ENCODE peak calls at places on chromosomes 11 and 22, in five cellular contexts. M is GM23338, J is HCT116, U is HL-60, D is SK-N-SH. X is an unnamed sample.

GRCh38 chr11:124194696-124195418 is 11.7 kb downstream of the OR10D3 start:
- DNase-seq in J (peak), M (peak), U (peak), D (peak), X (peak)

GRCh38 chr22:40449676-40450035 is 79.3 kb downstream of the SGSM3 start:
- DNase-seq in U (no peak), D (no peak), J (no peak), M (no peak), X (no peak)

GRCh38 chr11:113895367-113896155 is 9.0 kb upstream of the HTR3B start:
- DNase-seq in M (peak), D (no peak), U (no peak), J (no peak), X (no peak)

GRCh38 chr11:270451-271208 is 7.6 kb upstream of the NLRP6 start:
- DNase-seq in M (no peak), U (no peak), D (no peak), J (no peak), X (no peak)

GRCh38 chr22:39990688-39991087 is 4.1 kb upstream of the FAM83F start:
- DNase-seq in D (no peak), U (no peak), J (no peak), M (no peak), X (no peak)

GRCh38 chr11:120563698-120564572 is 52.4 kb downstream of the GRIK4 start:
- DNase-seq in D (no peak), M (peak), J (no peak), U (no peak), X (no peak)

GRCh38 chr11:114169321-114169749 is 109.8 kb downstream of the ZBTB16 start:
- DNase-seq in M (no peak), J (no peak), D (no peak), U (no peak), X (no peak)

GRCh38 chr11:6889835-6890234 is 2.5 kb downstream of the OR2D2 start:
- DNase-seq in M (no peak), D (no peak), J (no peak), U (no peak), X (no peak)

GRCh38 chr22:23256986-23257888 is 76.9 kb downstream of the BCR start:
- DNase-seq in M (no peak), J (no peak), U (no peak), D (no peak), X (no peak)

GRCh38 chr22:30491381-30491780 is 14.1 kb downstream of the SEC14L4 start:
- DNase-seq in J (no peak), D (no peak), M (no peak), U (no peak), X (no peak)

GRCh38 chr11:1836011-1836945 is 1.5 kb downstream of the SYT8 start:
- DNase-seq in U (no peak), M (no peak), D (no peak), J (no peak), X (no peak)

GRCh38 chr22:44828193-44828592 is 75.8 kb downstream of the ARHGAP8 start:
- DNase-seq in U (peak), M (peak), J (no peak), D (peak), X (no peak)

GRCh38 chr11:3227568-3228444 is 4.4 kb downstream of the MRGPRE start:
- DNase-seq in U (peak), J (no peak), M (no peak), D (peak), X (no peak)

GRCh38 chr11:28939381-28939780 is 831.2 kb downstream of the METTL15 start:
- DNase-seq in J (no peak), M (no peak), D (no peak), U (no peak), X (no peak)

GRCh38 chr11:32332990-32333334 is 102.4 kb downstream of the WT1 start:
- DNase-seq in J (no peak), M (no peak), D (no peak), U (no peak), X (no peak)

GRCh38 chr11:2929880-2930704 is 872 bp upstream of the PHLDA2 start:
- DNase-seq in J (peak), M (peak), U (peak), D (peak), X (no peak)

GRCh38 chr11:123740787-123741158 is 687 bp downstream of the ZNF202 start:
- DNase-seq in J (no peak), U (no peak), D (no peak), M (no peak), X (no peak)

GRCh38 chr11:73221451-73221850 is 3.4 kb downstream of the P2RY2 start:
- DNase-seq in D (no peak), U (no peak), M (no peak), J (no peak), X (no peak)

GRCh38 chr11:14519692-14520085 is 497 bp downstream of the PSMA1 start:
- DNase-seq in M (no peak), D (no peak), U (peak), J (no peak), X (no peak)

GRCh38 chr11:115325523-115325922 is 178.7 kb downstream of the CADM1 start:
- DNase-seq in M (no peak), J (no peak), U (no peak), D (no peak), X (no peak)

GRCh38 chr11:87803748-87804147 is 371.5 kb downstream of the RAB38 start:
- DNase-seq in J (no peak), D (no peak), M (no peak), U (no peak), X (no peak)

GRCh38 chr22:42368379-42369249 is 63.6 kb downstream of the NFAM1 start:
- DNase-seq in M (peak), D (no peak), J (no peak), U (peak), X (no peak)

GRCh38 chr11:123166095-123166559 is 28.9 kb downstream of the CLMP start:
- DNase-seq in J (no peak), M (peak), U (no peak), D (peak), X (no peak)

GRCh38 chr11:72685560-72686480 is 11.6 kb upstream of the PDE2A start:
- DNase-seq in D (peak), U (no peak), M (no peak), J (no peak), X (no peak)

GRCh38 chr22:37501610-37502341 is 15.6 kb upstream of the MFNG start:
- DNase-seq in M (no peak), D (no peak), J (no peak), U (no peak), X (no peak)

GRCh38 chr11:100830295-100830694 is 143.2 kb downstream of the ARHGAP42 start:
- DNase-seq in J (no peak), D (no peak), U (no peak), M (no peak), X (no peak)

GRCh38 chr11:131668867-131669780 is 298.7 kb downstream of the NTM start:
- DNase-seq in J (peak), D (peak), U (peak), M (peak), X (no peak)

GRCh38 chr11:120550007-120550406 is 38.5 kb downstream of the GRIK4 start:
- DNase-seq in M (no peak), J (no peak), U (no peak), D (no peak), X (no peak)

GRCh38 chr22:31102441-31103081 is 4.8 kb downstream of the SELENOM start:
- DNase-seq in D (no peak), M (no peak), J (no peak), U (no peak), X (no peak)

GRCh38 chr11:15770798-15771414 is 585.4 kb downstream of the SOX6 start:
- DNase-seq in U (no peak), M (peak), D (no peak), J (peak), X (no peak)

GRCh38 chr11:119103793-119104192 is 2.1 kb upstream of the DPAGT1 start:
- DNase-seq in J (no peak), M (no peak), D (no peak), U (no peak), X (no peak)

GRCh38 chr11:73596547-73596946 is 1.4 kb downstream of the FAM168A start:
- DNase-seq in J (no peak), M (no peak), U (no peak), D (no peak), X (no peak)

GRCh38 chr22:37807410-37808293 is at the start of gene GCAT:
- DNase-seq in D (peak), U (peak), J (peak), M (peak), X (peak)

GRCh38 chr11:128581908-128582307 is 5.5 kb downstream of the ETS1 start:
- DNase-seq in M (no peak), J (no peak), D (no peak), U (no peak), X (no peak)

GRCh38 chr22:38114484-38115398 is 4.3 kb upstream of the BAIAP2L2 start:
- DNase-seq in D (peak), J (peak), U (peak), M (peak), X (no peak)

GRCh38 chr11:1825785-1826451 is 8.9 kb upstream of the SYT8 start:
- DNase-seq in M (no peak), J (no peak), D (no peak), U (no peak), X (no peak)

GRCh38 chr11:75383246-75383645 is 16.1 kb upstream of the RPS3 start:
- DNase-seq in J (no peak), D (no peak), M (peak), U (no peak), X (no peak)

DNA sequence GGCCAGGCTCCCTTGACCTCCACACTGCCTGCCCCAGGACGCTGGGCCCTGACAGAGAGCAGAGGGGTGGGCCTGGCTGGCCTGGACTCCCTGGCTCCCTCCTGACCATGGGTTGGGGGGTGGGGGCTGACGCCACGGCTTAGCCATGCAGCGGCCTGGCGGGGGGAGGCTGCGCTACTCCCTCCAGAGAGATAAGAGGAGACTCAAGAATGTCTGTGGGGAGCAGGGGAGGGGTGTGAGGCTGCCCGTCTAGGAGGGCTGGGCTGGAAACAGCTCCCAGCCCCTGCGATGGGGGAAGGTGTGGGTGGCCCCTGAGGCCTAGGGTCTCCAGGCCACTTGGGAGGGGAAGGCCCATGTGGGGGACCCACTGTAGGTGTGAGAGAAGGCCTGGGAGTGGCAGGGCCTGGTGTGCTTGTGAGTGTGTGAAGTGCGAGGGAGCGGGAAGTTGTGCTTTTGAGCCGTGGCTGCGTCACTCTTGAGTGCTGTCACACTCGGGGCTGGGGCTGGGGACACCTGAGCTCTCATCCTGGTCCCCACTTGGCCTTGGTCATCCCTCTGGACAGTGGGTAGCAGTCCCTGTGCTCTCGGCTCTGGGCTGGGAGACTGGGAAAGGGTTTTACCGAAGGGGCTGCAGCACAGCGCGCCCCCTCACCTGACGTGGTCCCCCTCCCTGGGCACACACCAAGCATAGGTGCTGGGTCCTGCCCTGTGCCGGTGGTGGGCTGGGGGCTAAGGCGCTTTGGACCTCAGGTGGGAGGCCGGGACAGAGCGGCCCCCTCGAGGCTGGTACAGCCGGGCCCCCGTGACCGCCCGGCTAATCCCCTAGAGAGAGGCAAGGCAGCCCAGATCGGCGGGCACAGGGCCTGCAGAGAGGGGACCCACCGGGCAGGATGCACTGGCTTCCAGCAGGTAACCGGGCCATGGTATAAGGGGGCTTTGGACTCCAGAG is 2.4 kb downstream of the MYRF start:
- DNase-seq in M (no peak), J (no peak), U (no peak), D (no peak), X (no peak)
- TF ChIP-seq REST in M (no peak), J (no peak), U (no peak), D (no peak), X (no peak)

DNA sequence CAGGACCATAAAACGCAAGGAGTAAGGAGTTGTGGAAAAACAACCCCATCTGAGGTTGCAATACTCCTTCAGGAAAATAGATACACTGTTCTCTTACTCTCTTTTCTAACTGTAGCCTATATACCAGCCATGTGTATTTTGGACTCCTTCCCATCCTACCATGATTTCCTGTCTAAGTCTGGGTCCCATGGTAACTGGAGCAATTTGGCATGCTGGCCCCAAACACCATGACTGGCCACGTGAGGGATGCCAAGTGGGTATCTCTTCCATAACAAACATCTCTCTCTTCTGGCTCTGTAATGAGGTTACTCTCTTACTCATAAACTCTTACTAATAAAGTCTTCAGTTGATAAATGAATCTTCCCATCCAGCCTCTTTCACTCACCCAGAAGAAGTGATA is 26.5 kb downstream of the ABTB2 start:
- DNase-seq in D (no peak), U (no peak), M (no peak), J (no peak), X (no peak)
- TF ChIP-seq POLR2AphosphoS5 in D (no peak), U (no peak), M (no peak), J (no peak), X (no peak)

DNA sequence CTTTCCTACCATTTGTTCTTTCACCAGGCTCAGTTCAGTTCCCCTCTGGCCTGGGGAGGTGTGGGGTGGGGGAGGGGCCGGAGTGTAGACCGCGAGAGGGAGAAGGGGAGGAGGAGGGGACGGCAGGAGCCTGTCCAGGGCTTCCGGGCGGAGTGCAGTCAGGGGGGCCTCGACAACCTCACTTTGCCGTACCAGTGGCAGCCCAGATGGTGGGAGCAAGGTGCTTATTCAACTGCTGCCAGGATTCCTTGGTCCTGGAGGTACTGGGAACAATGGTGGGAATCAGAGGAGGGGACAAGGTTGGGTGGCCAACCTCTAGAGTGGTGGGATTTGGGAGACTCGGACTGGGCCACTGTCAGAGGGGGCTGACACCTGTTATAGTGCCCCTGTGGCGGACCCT is 1.2 kb downstream of the BACE1 start:
- DNase-seq in M (peak), J (no peak), D (peak), U (peak), X (no peak)
- TF ChIP-seq REST in M (no peak), J (no peak), D (no peak), U (no peak), X (no peak)

GRCh38 chr11:12864316-12865156 is 144.6 kb upstream of the RASSF10 start:
- DNase-seq in J (no peak), D (peak), U (no peak), M (peak), X (no peak)
- TF ChIP-seq POLR2AphosphoS5 in J (no peak), D (no peak), U (no peak), M (no peak), X (no peak)

GRCh38 chr22:49062155-49063039 is 765.3 kb downstream of the BRD1 start:
- DNase-seq in U (no peak), M (no peak), J (no peak), D (no peak), X (no peak)
- TF ChIP-seq REST in U (no peak), M (no peak), J (no peak), D (no peak), X (no peak)

GRCh38 chr11:70064726-70065317 is 13.3 kb upstream of the ANO1 start:
- DNase-seq in D (no peak), J (no peak), U (no peak), M (no peak), X (no peak)
- TF ChIP-seq POLR2AphosphoS5 in D (no peak), J (no peak), U (no peak), M (no peak), X (no peak)

X was measured in Panc1.